ENCODE peak calls at places on chromosomes 7 and 10, in seven cellular contexts. G is fibroblast of lung, W is IMR-90, A is GM23248, Z is H9, B is DND-41, K is mammary epithelial cell. M is an unnamed sample. For H3K9me3 and H3K4me1, the result is how much of the 10 kb centered on the place peaks cover.

GRCh38 chr10:86520871-86521619 is 547 bp downstream of the WAPL start:
- DNase-seq in G (peak), W (peak), A (peak), Z (no peak), B (peak), K (peak), M (peak)

GRCh38 chr7:106057962-106058901 is 53.9 kb downstream of the SYPL1 start:
- DNase-seq in G (no peak), W (no peak), A (peak), Z (no peak), B (peak), K (peak), M (no peak)

GRCh38 chr10:11325817-11326216 is 285.6 kb downstream of the USP6NL start:
- DNase-seq in G (peak), W (peak), A (peak), Z (no peak), B (no peak), K (no peak), M (peak)

GRCh38 chr7:30996261-30996660 is 32.5 kb downstream of the GHRHR start:
- DNase-seq in G (no peak), W (no peak), A (no peak), Z (no peak), B (no peak), K (no peak), M (no peak)

GRCh38 chr10:118926441-118926840 is 103.1 kb upstream of the NANOS1 start:
- DNase-seq in G (no peak), W (no peak), A (no peak), Z (no peak), B (no peak), K (no peak), M (no peak)

GRCh38 chr10:72387187-72387586 is 32.5 kb upstream of the DNAJB12 start:
- DNase-seq in G (no peak), W (no peak), A (no peak), Z (no peak), B (no peak), K (no peak), M (no peak)

GRCh38 chr7:80681272-80681885 is 42.9 kb downstream of the CD36 start:
- DNase-seq in G (peak), W (peak), A (peak), Z (no peak), B (no peak), K (peak), M (no peak)

GRCh38 chr7:150430465-150431085 is 19.9 kb upstream of the GIMAP8 start:
- DNase-seq in G (no peak), W (peak), A (peak), Z (no peak), B (peak), K (no peak), M (no peak)

GRCh38 chr10:28494420-28494819 is 38.5 kb upstream of the WAC start:
- DNase-seq in G (no peak), W (no peak), A (no peak), Z (no peak), B (no peak), K (no peak), M (no peak)

GRCh38 chr7:126493801-126494200 is 758.9 kb downstream of the GRM8 start:
- DNase-seq in G (no peak), W (no peak), A (no peak), Z (no peak), B (no peak), K (no peak), M (no peak)

GRCh38 chr7:116546916-116547315 is 22.1 kb downstream of the CAV1 start:
- DNase-seq in G (peak), W (no peak), A (peak), Z (no peak), B (no peak), K (no peak), M (no peak)

GRCh38 chr7:74587435-74588126 is 69.9 kb upstream of the GTF2I start:
- DNase-seq in G (peak), W (peak), A (peak), Z (peak), B (no peak), K (peak), M (peak)

GRCh38 chr7:126185959-126186580 is 1066.7 kb downstream of the GRM8 start:
- DNase-seq in G (no peak), W (no peak), A (no peak), Z (peak), B (no peak), K (peak), M (no peak)

GRCh38 chr7:138023618-138024333 is 21.9 kb upstream of the CREB3L2 start:
- DNase-seq in G (no peak), W (no peak), A (no peak), Z (no peak), B (no peak), K (no peak), M (no peak)

GRCh38 chr7:24936121-24936824 is 43.7 kb downstream of the OSBPL3 start:
- DNase-seq in G (no peak), W (peak), A (peak), Z (no peak), B (no peak), K (no peak), M (peak)

GRCh38 chr10:36542493-36542892 is 582.9 kb upstream of the ANKRD30A start:
- DNase-seq in G (no peak), W (no peak), A (peak), Z (no peak), B (no peak), K (no peak), M (peak)

GRCh38 chr7:80047856-80048459 is 86.7 kb upstream of the GNAI1 start:
- DNase-seq in G (peak), W (peak), A (peak), Z (no peak), B (no peak), K (no peak), M (no peak)

GRCh38 chr7:34844936-34845665 is 187.1 kb downstream of the NPSR1 start:
- DNase-seq in G (no peak), W (no peak), A (no peak), Z (no peak), B (no peak), K (no peak), M (no peak)

GRCh38 chr7:148963583-148964509 is 64.5 kb downstream of the PDIA4 start:
- DNase-seq in G (peak), W (no peak), A (peak), Z (no peak), B (no peak), K (no peak), M (no peak)

GRCh38 chr10:131803863-131804425 is 96.9 kb upstream of the PPP2R2D start:
- DNase-seq in G (no peak), W (no peak), A (no peak), Z (no peak), B (no peak), K (no peak), M (no peak)
- H3K9me3 ChIP-seq in G (under half), W (under half), A (under half), Z (under half), B (under half), K (under half), M (under half)

DNA sequence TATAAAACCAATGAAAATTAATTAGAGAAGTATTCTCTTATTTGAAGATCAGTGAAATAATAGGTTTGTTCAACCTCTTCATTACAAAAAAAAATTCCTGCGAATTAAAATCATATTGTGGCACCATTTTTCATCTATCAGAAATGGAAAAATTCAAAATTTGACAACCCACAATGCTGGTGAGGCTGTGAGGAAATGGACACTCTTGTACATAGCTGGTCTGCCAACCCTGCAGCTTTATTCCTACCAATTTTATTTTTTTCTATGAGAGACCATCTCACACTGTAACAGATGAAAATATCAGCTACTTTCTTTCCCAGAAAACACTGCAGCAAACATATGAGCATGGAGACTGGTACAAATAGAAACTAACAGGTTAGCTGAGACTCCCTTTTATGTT is 208.8 kb upstream of the SEMA3E start:
- DNase-seq in G (no peak), W (no peak), A (no peak), Z (no peak), B (no peak), K (no peak), M (no peak)
- H3K4me1 ChIP-seq in G (under half), W (under half), A (under half), Z (under half), B (under half), K (under half), M (under half)

GRCh38 chr7:69596056-69596455 is 2.2 kb upstream of the AUTS2 start:
- DNase-seq in G (no peak), W (no peak), A (peak), Z (no peak), B (no peak), K (no peak), M (no peak)

GRCh38 chr7:69598081-69598486 is at the start of gene AUTS2:
- DNase-seq in G (peak), W (peak), A (peak), Z (peak), B (peak), K (peak), M (peak)

GRCh38 chr7:69595415-69595814 is 2.9 kb upstream of the AUTS2 start:
- DNase-seq in G (no peak), W (no peak), A (no peak), Z (no peak), B (no peak), K (no peak), M (no peak)

GRCh38 chr7:69597278-69598076 is 798 bp upstream of the AUTS2 start:
- DNase-seq in G (peak), W (no peak), A (peak), Z (peak), B (peak), K (no peak), M (no peak)

GRCh38 chr7:69596723-69597277 is 1.5 kb upstream of the AUTS2 start:
- DNase-seq in G (peak), W (no peak), A (peak), Z (peak), B (no peak), K (no peak), M (no peak)
- H3K9ac ChIP-seq in G (no peak), W (no peak), A (peak), Z (no peak), B (peak), K (no peak), M (peak)

GRCh38 chr7:64308019-64308275 is 5.8 kb upstream of the ZNF736 start:
- DNase-seq in G (no peak), W (no peak), A (no peak), Z (no peak), B (peak), K (no peak), M (no peak)
- H3K9me3 ChIP-seq in G (under half), W (under half), A (under half), Z (half or more), B (under half), K (under half), M (under half)

M was measured in astrocyte.